ENCODE peak calls at places on chromosome 12, in five cellular contexts. K is psoas muscle; M is AG09319; Z is NCI-H82; S is activated naive CD4-positive, alpha-beta T cell treated with anti-CD3 and anti-CD28 coated beads, Interleukin-2, amount 50 U/mL, for 72 hours. F is an unnamed sample.
A peak's percentile ranks its signal among the peaks of the same experiment; 100 is the strongest.

GRCh38 chr12:2764398-2764797 is 30.4 kb upstream of the FKBP4 start:
- DNase-seq in K (no peak), Z (no peak), M (no peak), S (no peak), F (no peak)

GRCh38 chr12:14768823-14769405 is 34.4 kb downstream of the WBP11 start:
- DNase-seq in K (no peak), M (no peak), S (peak; percentile 77), Z (peak; percentile 13), F (no peak)

GRCh38 chr12:117125275-117125613 is 26.0 kb upstream of the TESC start:
- DNase-seq in Z (peak; percentile 84), M (no peak), S (no peak), K (no peak), F (peak; percentile 92)

GRCh38 chr12:109637996-109638395 is 64.4 kb downstream of the MVK start:
- DNase-seq in M (no peak), K (no peak), S (no peak), Z (peak; percentile 57), F (peak; percentile 42)

GRCh38 chr12:6953417-6954315 is 2.5 kb downstream of the PTPN6 start:
- DNase-seq in K (peak; percentile 66), S (peak; percentile 92), Z (no peak), M (no peak), F (no peak)

GRCh38 chr12:14239350-14239934 is 126.0 kb upstream of the ATF7IP start:
- DNase-seq in K (no peak), Z (peak; percentile 48), S (peak; percentile 72), M (no peak), F (no peak)

GRCh38 chr12:51874013-51874412 is 13.9 kb upstream of the ANKRD33 start:
- DNase-seq in Z (peak; percentile 99), S (no peak), M (no peak), K (peak; percentile 6), F (peak; percentile 21)

GRCh38 chr12:5796171-5797091 is 148.6 kb downstream of the ANO2 start:
- DNase-seq in K (no peak), M (no peak), Z (peak; percentile 81), S (no peak), F (peak; percentile 33)

GRCh38 chr12:59030415-59030814 is 110.1 kb upstream of the LRIG3 start:
- DNase-seq in Z (no peak), S (no peak), M (no peak), K (no peak), F (no peak)

GRCh38 chr12:68122236-68122920 is 37.2 kb downstream of the IFNG start:
- DNase-seq in Z (no peak), S (no peak), K (no peak), M (no peak), F (no peak)

GRCh38 chr12:15563683-15564082 is 225.5 kb downstream of the EPS8 start:
- DNase-seq in Z (no peak), K (no peak), M (no peak), S (no peak), F (no peak)

GRCh38 chr12:116121453-116121871 is 156.0 kb downstream of the MED13L start:
- DNase-seq in S (no peak), Z (no peak), M (no peak), K (no peak), F (peak; percentile 36)

GRCh38 chr12:103705927-103706326 is 118.9 kb downstream of the STAB2 start:
- DNase-seq in S (no peak), M (no peak), K (no peak), Z (peak; percentile 28), F (no peak)

GRCh38 chr12:76069339-76069738 is 15.1 kb downstream of the NAP1L1 start:
- DNase-seq in Z (no peak), S (no peak), K (no peak), M (no peak), F (no peak)

GRCh38 chr12:27009926-27010325 is 4.3 kb downstream of the TM7SF3 start:
- DNase-seq in K (no peak), M (no peak), Z (no peak), S (no peak), F (no peak)

GRCh38 chr12:118337194-118337838 is 35.4 kb downstream of the TAOK3 start:
- DNase-seq in M (peak; percentile 49), K (no peak), Z (no peak), S (no peak), F (no peak)

GRCh38 chr12:56151672-56152131 is 685 bp upstream of the MYL6B start:
- DNase-seq in S (peak; percentile 71), M (no peak), Z (peak; percentile 87), K (peak; percentile 77), F (peak; percentile 73)

GRCh38 chr12:121013715-121014114 is 2.6 kb downstream of the C12orf43 start:
- DNase-seq in K (no peak), Z (no peak), M (no peak), S (no peak), F (no peak)

GRCh38 chr12:59650594-59651229 is 54.9 kb downstream of the SLC16A7 start:
- DNase-seq in M (no peak), S (no peak), K (no peak), Z (no peak), F (no peak)

GRCh38 chr12:6092784-6093722 is 31.4 kb downstream of the VWF start:
- DNase-seq in M (peak; percentile 50), S (no peak), Z (no peak), K (peak; percentile 69), F (no peak)

GRCh38 chr12:7497661-7498060 is 5.9 kb downstream of the CD163 start:
- DNase-seq in M (no peak), Z (no peak), S (no peak), K (no peak), F (no peak)

GRCh38 chr12:119231774-119232173 is 53.0 kb downstream of the HSPB8 start:
- DNase-seq in S (no peak), Z (no peak), M (no peak), K (no peak), F (no peak)

GRCh38 chr12:18546399-18546798 is 191.4 kb downstream of the PLCZ1 start:
- DNase-seq in M (peak; percentile 24), K (no peak), Z (no peak), S (no peak), F (no peak)

GRCh38 chr12:34402228-34402898 is 380.1 kb downstream of the ALG10 start:
- DNase-seq in M (no peak), S (peak; percentile 33), K (peak; percentile 35), Z (no peak), F (no peak)

GRCh38 chr12:124413915-124414314 is 119.0 kb downstream of the RFLNA start:
- DNase-seq in K (no peak), M (no peak), Z (no peak), S (no peak), F (no peak)

GRCh38 chr12:3034067-3034750 is 43.0 kb upstream of the TSPAN9 start:
- DNase-seq in S (no peak), M (peak; percentile 23), Z (peak; percentile 92), K (peak; percentile 90), F (peak; percentile 74)

GRCh38 chr12:24573621-24574020 is 375.3 kb downstream of the BCAT1 start:
- DNase-seq in K (no peak), Z (no peak), S (no peak), M (no peak), F (no peak)

GRCh38 chr12:25723286-25723685 is 170.2 kb upstream of the LMNTD1 start:
- DNase-seq in Z (no peak), K (no peak), M (no peak), S (no peak), F (no peak)

GRCh38 chr12:12240671-12241345 is 26.0 kb downstream of the LRP6 start:
- DNase-seq in S (no peak), K (no peak), M (no peak), Z (no peak), F (peak; percentile 10)

GRCh38 chr12:12823811-12824210 is 10.7 kb downstream of the DDX47 start:
- DNase-seq in M (no peak), S (no peak), K (no peak), Z (no peak), F (no peak)

GRCh38 chr12:3130053-3130805 is 53.0 kb downstream of the TSPAN9 start:
- DNase-seq in Z (no peak), M (no peak), S (no peak), K (no peak), F (peak; percentile 58)

GRCh38 chr12:22318122-22318737 is 16.3 kb downstream of the ST8SIA1 start:
- DNase-seq in Z (no peak), K (no peak), M (no peak), S (no peak), F (no peak)